ENCODE peak calls at places on chromosomes 16 and 17, in five cellular contexts. R is activated naive CD8-positive, alpha-beta T cell treated with anti-CD3 and anti-CD28 coated beads, Interleukin-2, amount 10 ng/mL, durations not matched to agents 7 days and 5 days; F is T-cell; C is left cardiac atrium; Y is mucosa of descending colon. G is an unnamed sample.

GRCh38 chr17:7817643-7817964 is 16.4 kb upstream of the KDM6B start:
- ATAC-seq in R (no peak), F (no peak), C (no peak), Y (no peak), G (no peak)

GRCh38 chr17:66507982-66508760 is 205.8 kb downstream of the PRKCA start:
- ATAC-seq in R (no peak), F (no peak), C (no peak), Y (no peak), G (no peak)

GRCh38 chr17:81991684-81992513 is 14.5 kb downstream of the ASPSCR1 start:
- ATAC-seq in R (no peak), F (no peak), C (peak; percentile 88), Y (peak; percentile 96), G (peak; percentile 73)

GRCh38 chr17:57653279-57653678 is 91.8 kb downstream of the CCDC182 start:
- ATAC-seq in R (no peak), F (no peak), C (no peak), Y (no peak), G (no peak)

GRCh38 chr17:15239471-15239870 is 25.7 kb downstream of the PMP22 start:
- ATAC-seq in R (no peak), F (no peak), C (peak; percentile 22), Y (no peak), G (no peak)

GRCh38 chr16:81465375-81465943 is 20.9 kb downstream of the CMIP start:
- ATAC-seq in R (no peak), F (no peak), C (no peak), Y (no peak), G (no peak)

GRCh38 chr17:8986295-8986694 is 20.8 kb upstream of the PIK3R5 start:
- ATAC-seq in R (no peak), F (no peak), C (no peak), Y (no peak), G (no peak)

GRCh38 chr16:68365167-68365817 is 54.5 kb downstream of the PRMT7 start:
- ATAC-seq in R (no peak), F (no peak), C (no peak), Y (peak; percentile 3), G (no peak)

GRCh38 chr16:25693621-25694020 is 1.9 kb downstream of the HS3ST4 start:
- ATAC-seq in R (no peak), F (no peak), C (no peak), Y (no peak), G (no peak)

GRCh38 chr16:86572041-86572521 is 5.5 kb downstream of the FOXC2 start:
- ATAC-seq in R (no peak), F (no peak), C (no peak), Y (no peak), G (no peak)

GRCh38 chr17:68533887-68534700 is 21.9 kb downstream of the PRKAR1A start:
- ATAC-seq in R (no peak), F (no peak), C (no peak), Y (no peak), G (no peak)

GRCh38 chr17:6496116-6496481 is 51.8 kb downstream of the PIMREG start:
- ATAC-seq in R (peak; percentile 68), F (peak; percentile 61), C (peak; percentile 77), Y (no peak), G (no peak)

GRCh38 chr17:64240741-64241347 is 22.2 kb downstream of the TEX2 start:
- ATAC-seq in R (no peak), F (no peak), C (peak; percentile 85), Y (peak; percentile 43), G (peak; percentile 94)

GRCh38 chr16:90011908-90012501 is 7.3 kb downstream of the DBNDD1 start:
- ATAC-seq in R (no peak), F (no peak), C (no peak), Y (no peak), G (no peak)

G was measured in gastroesophageal sphincter.